ENCODE peak calls at places on chromosomes 3 and 15, in nine cellular contexts. P is psoas muscle; Y is GM12865; H is astrocyte of the spinal cord; Z is PC-3; R is esophagus muscularis mucosa; L is RWPE1; J is CD4-positive, alpha-beta T cell; G is cardiac muscle cell. Q is an unnamed sample.

GRCh38 chr3:12371525-12372140 is 82.8 kb downstream of the PPARG start:
- DNase-seq in P (no peak), Y (no peak), H (peak; percentile 64), Z (peak; percentile 85), R (no peak), L (no peak), J (no peak), G (no peak), Q (no peak)

GRCh38 chr3:33883538-33884203 is 85.2 kb downstream of the PDCD6IP start:
- DNase-seq in P (no peak), Y (peak; percentile 51), H (peak; percentile 53), Z (peak; percentile 85), R (no peak), L (no peak), J (no peak), G (peak; percentile 69), Q (peak; percentile 43)

GRCh38 chr3:16884748-16885587 is at the start of gene PLCL2:
- DNase-seq in P (peak; percentile 72), Y (peak; percentile 82), H (peak; percentile 42), Z (peak; percentile 43), R (no peak), L (peak; percentile 15), J (peak; percentile 73), G (peak; percentile 69), Q (peak; percentile 51)

GRCh38 chr15:39188930-39189329 is 391.9 kb upstream of the THBS1 start:
- DNase-seq in P (no peak), Y (no peak), H (peak; percentile 94), Z (peak; percentile 97), R (no peak), L (peak; percentile 87), J (no peak), G (no peak), Q (no peak)

GRCh38 chr15:66738116-66738515 is 36.1 kb downstream of the SMAD6 start:
- DNase-seq in P (no peak), Y (no peak), H (no peak), Z (no peak), R (no peak), L (no peak), J (no peak), G (no peak), Q (no peak)

GRCh38 chr15:82533801-82534200 is 6.5 kb downstream of the RPS17 start:
- DNase-seq in P (no peak), Y (no peak), H (no peak), Z (no peak), R (no peak), L (no peak), J (no peak), G (no peak), Q (no peak)

GRCh38 chr15:66788024-66788423 is 86.0 kb downstream of the SMAD6 start:
- DNase-seq in P (no peak), Y (no peak), H (no peak), Z (no peak), R (no peak), L (no peak), J (no peak), G (no peak), Q (no peak)

GRCh38 chr3:12159227-12159601 is 502 bp upstream of the TIMP4 start:
- DNase-seq in P (no peak), Y (no peak), H (peak; percentile 50), Z (no peak), R (no peak), L (no peak), J (no peak), G (no peak), Q (no peak)

GRCh38 chr15:40345867-40346578 is 4.8 kb upstream of the PHGR1 start:
- DNase-seq in P (peak; percentile 37), Y (no peak), H (no peak), Z (no peak), R (no peak), L (no peak), J (no peak), G (no peak), Q (no peak)

GRCh38 chr3:13782501-13782900 is 97.4 kb downstream of the WNT7A start:
- DNase-seq in P (no peak), Y (no peak), H (no peak), Z (no peak), R (no peak), L (no peak), J (no peak), G (no peak), Q (peak; percentile 18)

GRCh38 chr3:25831578-25831977 is 41.7 kb downstream of the OXSM start:
- DNase-seq in P (no peak), Y (peak; percentile 29), H (peak; percentile 48), Z (peak; percentile 46), R (no peak), L (no peak), J (no peak), G (peak; percentile 41), Q (peak; percentile 27)

GRCh38 chr3:135736740-135737139 is 228.8 kb upstream of the PPP2R3A start:
- DNase-seq in P (no peak), Y (peak; percentile 56), H (no peak), Z (peak; percentile 37), R (no peak), L (no peak), J (no peak), G (peak; percentile 20), Q (peak; percentile 39)

GRCh38 chr3:67710396-67710795 is 56.0 kb upstream of the SUCLG2 start:
- DNase-seq in P (no peak), Y (no peak), H (no peak), Z (peak; percentile 55), R (no peak), L (no peak), J (no peak), G (no peak), Q (no peak)

GRCh38 chr3:50570508-50571279 is 1.4 kb downstream of the HEMK1 start:
- DNase-seq in P (no peak), Y (no peak), H (no peak), Z (no peak), R (no peak), L (no peak), J (no peak), G (no peak), Q (no peak)

GRCh38 chr3:188378786-188379185 is 224.8 kb downstream of the LPP start:
- DNase-seq in P (no peak), Y (no peak), H (no peak), Z (no peak), R (no peak), L (no peak), J (no peak), G (no peak), Q (no peak)

GRCh38 chr3:4313606-4314308 is 10.6 kb downstream of the SETMAR start:
- DNase-seq in P (no peak), Y (no peak), H (no peak), Z (peak; percentile 42), R (no peak), L (peak; percentile 5), J (no peak), G (no peak), Q (no peak)

GRCh38 chr3:4311496-4311895 is 8.3 kb downstream of the SETMAR start:
- DNase-seq in P (no peak), Y (no peak), H (no peak), Z (no peak), R (no peak), L (no peak), J (no peak), G (peak; percentile 7), Q (no peak)

GRCh38 chr3:4309476-4310121 is 6.4 kb downstream of the SETMAR start:
- DNase-seq in P (no peak), Y (no peak), H (no peak), Z (no peak), R (no peak), L (no peak), J (no peak), G (no peak), Q (no peak)

GRCh38 chr3:4310971-4311370 is 7.8 kb downstream of the SETMAR start:
- DNase-seq in P (no peak), Y (no peak), H (no peak), Z (no peak), R (no peak), L (no peak), J (no peak), G (no peak), Q (no peak)

DNA sequence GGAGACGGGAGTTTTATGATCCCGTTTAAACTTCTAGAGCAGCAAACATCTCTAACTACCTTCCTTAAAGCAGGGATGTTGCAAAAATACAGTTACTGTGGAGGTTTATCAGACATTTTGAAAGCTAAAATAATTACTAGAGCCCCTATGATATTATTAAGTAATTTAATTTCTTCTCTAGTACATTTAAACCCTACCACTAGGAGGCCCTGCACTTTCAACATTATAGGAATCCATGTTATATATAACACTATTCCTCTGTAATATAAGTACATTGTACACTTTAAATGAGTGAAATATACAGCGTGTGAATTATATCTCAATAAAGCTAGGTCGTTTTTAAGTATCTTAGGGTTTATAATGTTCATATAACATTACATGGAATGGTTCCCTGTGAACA is 11.5 kb downstream of the SETMAR start:
- DNase-seq in P (no peak), Y (no peak), H (no peak), Z (peak; percentile 51), R (no peak), L (no peak), J (no peak), G (no peak), Q (no peak)
- TF ChIP-seq CTCF in P (no peak), Y (peak; percentile 7), H (peak; percentile 36), Z (peak; percentile 79), R (peak; percentile 32), L (peak; percentile 24), J (no peak), G (peak; percentile 46), Q (peak; percentile 67)

GRCh38 chr3:24133441-24133840 is 188.4 kb downstream of the NR1D2 start:
- DNase-seq in P (no peak), Y (no peak), H (no peak), Z (no peak), R (no peak), L (no peak), J (no peak), G (no peak), Q (no peak)
- TF ChIP-seq CTCF in P (no peak), Y (no peak), H (no peak), Z (no peak), R (no peak), L (no peak), J (no peak), G (no peak), Q (no peak)

GRCh38 chr15:88664151-88664778 is 25.4 kb downstream of the ISG20 start:
- DNase-seq in P (no peak), Y (peak; percentile 58), H (no peak), Z (no peak), R (peak; percentile 87), L (no peak), J (peak; percentile 56), G (no peak), Q (no peak)
- TF ChIP-seq CTCF in P (peak; percentile 36), Y (peak; percentile 42), H (no peak), Z (no peak), R (peak; percentile 27), L (no peak), J (peak; percentile 72), G (peak; percentile 7), Q (no peak)

DNA sequence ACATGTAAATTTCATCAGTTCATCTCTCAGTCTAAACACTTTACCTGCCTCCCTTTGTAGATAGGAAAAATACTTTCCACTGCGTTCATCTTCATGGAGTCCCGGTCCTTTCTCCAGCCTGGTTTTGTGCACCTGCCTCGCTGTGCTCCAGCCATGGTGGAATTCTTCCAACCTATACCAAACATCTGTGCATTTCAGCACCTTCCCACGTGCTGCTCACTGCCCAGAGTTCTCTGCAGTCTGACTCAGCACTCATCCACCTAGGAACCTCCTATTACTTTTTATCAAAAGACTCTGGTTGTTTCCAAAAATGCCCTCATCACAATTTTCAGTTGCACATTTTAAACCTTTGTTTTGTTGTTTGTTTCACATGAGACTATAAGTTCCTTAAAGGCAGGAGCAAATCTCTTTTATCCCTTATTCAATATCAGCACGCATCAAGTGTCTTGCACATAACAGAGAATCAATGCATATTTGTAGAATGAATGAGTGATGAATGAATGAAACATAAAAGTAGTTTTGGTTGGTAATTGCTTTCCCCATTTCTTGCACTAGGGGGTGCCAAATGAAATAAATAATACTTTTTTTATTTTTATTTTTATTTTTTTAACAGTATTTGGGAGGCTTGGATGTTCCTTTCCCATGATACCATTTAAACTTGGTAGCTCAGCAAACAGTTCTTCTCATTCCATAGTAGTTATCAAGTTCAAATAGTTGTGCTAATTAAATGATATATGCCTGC is 30.2 kb upstream of the ADAMTS9 start:
- DNase-seq in P (no peak), Y (no peak), H (no peak), Z (peak; percentile 4), R (no peak), L (no peak), J (no peak), G (no peak), Q (no peak)
- TF ChIP-seq CTCF in P (peak; percentile 35), Y (no peak), H (peak; percentile 43), Z (no peak), R (peak; percentile 45), L (no peak), J (no peak), G (peak; percentile 57), Q (peak; percentile 88)

Q was measured in endothelial cell.